ENCODE peak calls at places on chromosomes 1 and 21, in ten cellular contexts. One of them, this sample, is unnamed.

GRCh38 chr1:245779797-245780529 is 625.2 kb downstream of the KIF26B start:
- DNase-seq in left ventricle myocardium inferior: no peak
- DNase-seq in tibial artery: no peak
- DNase-seq in RWPE1: no peak
- DNase-seq in A549: no peak
- DNase-seq in tibial nerve: no peak
- DNase-seq in psoas muscle: no peak
- DNase-seq in lower lobe of right lung: no peak
- DNase-seq in brain microvascular endothelial cell: no peak
- DNase-seq in CD8-positive, alpha-beta T cell: no peak
- DNase-seq in this sample: no peak

GRCh38 chr1:39380036-39380435 is 111.4 kb upstream of the BMP8A start:
- DNase-seq in left ventricle myocardium inferior: no peak
- DNase-seq in tibial artery: no peak
- DNase-seq in RWPE1: no peak
- DNase-seq in A549: no peak
- DNase-seq in tibial nerve: no peak
- DNase-seq in psoas muscle: no peak
- DNase-seq in lower lobe of right lung: no peak
- DNase-seq in brain microvascular endothelial cell: no peak
- DNase-seq in CD8-positive, alpha-beta T cell: no peak
- DNase-seq in this sample: no peak

GRCh38 chr1:81042225-81042624 is 758.5 kb upstream of the ADGRL2 start:
- DNase-seq in left ventricle myocardium inferior: no peak
- DNase-seq in tibial artery: no peak
- DNase-seq in RWPE1: no peak
- DNase-seq in A549: no peak
- DNase-seq in tibial nerve: no peak
- DNase-seq in psoas muscle: no peak
- DNase-seq in lower lobe of right lung: no peak
- DNase-seq in brain microvascular endothelial cell: no peak
- DNase-seq in CD8-positive, alpha-beta T cell: no peak
- DNase-seq in this sample: no peak

GRCh38 chr1:19637606-19638005 is 6.5 kb upstream of the NBL1 start:
- DNase-seq in left ventricle myocardium inferior: no peak
- DNase-seq in tibial artery: no peak
- DNase-seq in RWPE1: no peak
- DNase-seq in A549: no peak
- DNase-seq in tibial nerve: no peak
- DNase-seq in psoas muscle: no peak
- DNase-seq in lower lobe of right lung: no peak
- DNase-seq in brain microvascular endothelial cell: no peak
- DNase-seq in CD8-positive, alpha-beta T cell: no peak
- DNase-seq in this sample: no peak

GRCh38 chr1:2212542-2213491 is 15.3 kb upstream of the SKI start:
- DNase-seq in left ventricle myocardium inferior: peak
- DNase-seq in tibial artery: peak
- DNase-seq in RWPE1: peak
- DNase-seq in A549: peak
- DNase-seq in tibial nerve: peak
- DNase-seq in psoas muscle: peak
- DNase-seq in lower lobe of right lung: peak
- DNase-seq in brain microvascular endothelial cell: peak
- DNase-seq in CD8-positive, alpha-beta T cell: peak
- DNase-seq in this sample: peak

GRCh38 chr1:96598416-96599168 is 123.0 kb upstream of the PTBP2 start:
- DNase-seq in left ventricle myocardium inferior: no peak
- DNase-seq in tibial artery: no peak
- DNase-seq in RWPE1: no peak
- DNase-seq in A549: no peak
- DNase-seq in tibial nerve: no peak
- DNase-seq in psoas muscle: no peak
- DNase-seq in lower lobe of right lung: no peak
- DNase-seq in brain microvascular endothelial cell: no peak
- DNase-seq in CD8-positive, alpha-beta T cell: no peak
- DNase-seq in this sample: peak

GRCh38 chr1:14140800-14141526 is 441.0 kb downstream of the PRDM2 start:
- DNase-seq in left ventricle myocardium inferior: peak
- DNase-seq in tibial artery: peak
- DNase-seq in RWPE1: no peak
- DNase-seq in A549: no peak
- DNase-seq in tibial nerve: peak
- DNase-seq in psoas muscle: peak
- DNase-seq in lower lobe of right lung: peak
- DNase-seq in brain microvascular endothelial cell: no peak
- DNase-seq in CD8-positive, alpha-beta T cell: no peak
- DNase-seq in this sample: no peak

GRCh38 chr1:84078108-84078823 is 65.8 kb upstream of the PRKACB start:
- DNase-seq in left ventricle myocardium inferior: no peak
- DNase-seq in tibial artery: peak
- DNase-seq in RWPE1: peak
- DNase-seq in A549: no peak
- DNase-seq in tibial nerve: no peak
- DNase-seq in psoas muscle: peak
- DNase-seq in lower lobe of right lung: no peak
- DNase-seq in brain microvascular endothelial cell: no peak
- DNase-seq in CD8-positive, alpha-beta T cell: no peak
- DNase-seq in this sample: no peak

GRCh38 chr21:37367758-37368535 is 1.4 kb downstream of the DYRK1A start:
- DNase-seq in left ventricle myocardium inferior: peak
- DNase-seq in tibial artery: peak
- DNase-seq in RWPE1: no peak
- DNase-seq in A549: no peak
- DNase-seq in tibial nerve: no peak
- DNase-seq in psoas muscle: peak
- DNase-seq in lower lobe of right lung: peak
- DNase-seq in brain microvascular endothelial cell: peak
- DNase-seq in CD8-positive, alpha-beta T cell: peak
- DNase-seq in this sample: peak

GRCh38 chr1:31902509-31902857 is 35.7 kb downstream of the PTP4A2 start:
- DNase-seq in left ventricle myocardium inferior: no peak
- DNase-seq in tibial artery: no peak
- DNase-seq in RWPE1: no peak
- DNase-seq in A549: no peak
- DNase-seq in tibial nerve: no peak
- DNase-seq in psoas muscle: no peak
- DNase-seq in lower lobe of right lung: no peak
- DNase-seq in brain microvascular endothelial cell: no peak
- DNase-seq in CD8-positive, alpha-beta T cell: no peak
- DNase-seq in this sample: no peak
- H3K27ac ChIP-seq in left ventricle myocardium inferior: no peak
- H3K27ac ChIP-seq in tibial artery: no peak
- H3K27ac ChIP-seq in RWPE1: no peak
- H3K27ac ChIP-seq in A549: no peak
- H3K27ac ChIP-seq in tibial nerve: no peak
- H3K27ac ChIP-seq in psoas muscle: no peak
- H3K27ac ChIP-seq in lower lobe of right lung: no peak
- H3K27ac ChIP-seq in brain microvascular endothelial cell: no peak
- H3K27ac ChIP-seq in CD8-positive, alpha-beta T cell: no peak
- H3K27ac ChIP-seq in this sample: no peak

DNA sequence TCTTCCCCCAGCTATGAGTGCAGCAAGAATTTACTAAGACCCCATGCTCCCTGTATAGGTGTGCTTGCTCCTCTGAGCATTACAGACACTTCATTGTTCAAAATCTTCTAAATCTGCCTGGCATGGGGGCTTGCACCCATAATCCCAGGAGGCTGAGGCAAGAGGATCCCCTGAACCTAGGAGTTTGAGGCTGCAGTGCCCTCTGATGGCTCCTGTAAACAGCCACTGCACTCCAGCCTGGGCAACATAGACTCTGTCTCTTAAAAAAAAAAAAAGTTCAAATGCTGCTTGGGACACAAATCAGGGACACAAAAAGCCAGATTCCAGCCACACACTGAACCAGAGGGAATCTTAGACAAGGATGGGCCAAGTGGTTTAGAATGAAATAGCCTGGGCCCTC is 3.4 kb upstream of the ACOT7 start:
- DNase-seq in left ventricle myocardium inferior: no peak
- DNase-seq in tibial artery: no peak
- DNase-seq in RWPE1: no peak
- DNase-seq in A549: no peak
- DNase-seq in tibial nerve: no peak
- DNase-seq in psoas muscle: no peak
- DNase-seq in lower lobe of right lung: no peak
- DNase-seq in brain microvascular endothelial cell: no peak
- DNase-seq in CD8-positive, alpha-beta T cell: no peak
- DNase-seq in this sample: no peak
- TF ChIP-seq CTCF in left ventricle myocardium inferior: no peak
- TF ChIP-seq CTCF in tibial artery: no peak
- TF ChIP-seq CTCF in RWPE1: peak
- TF ChIP-seq CTCF in A549: peak
- TF ChIP-seq CTCF in tibial nerve: no peak
- TF ChIP-seq CTCF in psoas muscle: no peak
- TF ChIP-seq CTCF in lower lobe of right lung: no peak
- TF ChIP-seq CTCF in brain microvascular endothelial cell: peak
- TF ChIP-seq CTCF in CD8-positive, alpha-beta T cell: no peak
- TF ChIP-seq CTCF in this sample: no peak

DNA sequence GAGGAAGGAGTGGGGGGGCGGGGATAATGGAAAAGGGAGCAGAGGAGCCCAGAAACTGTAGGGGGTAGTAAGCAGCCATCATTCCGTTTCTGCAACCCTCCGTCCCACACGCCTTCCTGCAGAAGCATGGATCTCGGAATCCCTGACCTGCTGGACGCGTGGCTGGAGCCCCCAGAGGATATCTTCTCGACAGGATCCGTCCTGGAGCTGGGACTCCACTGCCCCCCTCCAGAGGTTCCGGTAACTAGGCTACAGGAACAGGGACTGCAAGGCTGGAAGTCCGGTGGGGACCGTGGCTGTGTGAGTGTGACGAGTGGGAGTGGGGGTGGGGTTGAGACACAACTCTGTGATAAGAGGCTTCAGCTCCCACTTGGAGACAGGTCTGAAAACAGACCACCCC is 698 bp downstream of the CREB3L4 start:
- DNase-seq in left ventricle myocardium inferior: no peak
- DNase-seq in tibial artery: no peak
- DNase-seq in RWPE1: no peak
- DNase-seq in A549: no peak
- DNase-seq in tibial nerve: no peak
- DNase-seq in psoas muscle: no peak
- DNase-seq in lower lobe of right lung: no peak
- DNase-seq in brain microvascular endothelial cell: no peak
- DNase-seq in CD8-positive, alpha-beta T cell: no peak
- DNase-seq in this sample: no peak
- H3K27ac ChIP-seq in left ventricle myocardium inferior: peak
- H3K27ac ChIP-seq in tibial artery: peak
- H3K27ac ChIP-seq in RWPE1: peak
- H3K27ac ChIP-seq in A549: peak
- H3K27ac ChIP-seq in tibial nerve: peak
- H3K27ac ChIP-seq in psoas muscle: peak
- H3K27ac ChIP-seq in lower lobe of right lung: peak
- H3K27ac ChIP-seq in brain microvascular endothelial cell: no peak
- H3K27ac ChIP-seq in CD8-positive, alpha-beta T cell: no peak
- H3K27ac ChIP-seq in this sample: peak

GRCh38 chr1:24207709-24208108 is 20.6 kb upstream of the IFNLR1 start:
- DNase-seq in left ventricle myocardium inferior: no peak
- DNase-seq in tibial artery: no peak
- DNase-seq in RWPE1: no peak
- DNase-seq in A549: no peak
- DNase-seq in tibial nerve: no peak
- DNase-seq in psoas muscle: no peak
- DNase-seq in lower lobe of right lung: no peak
- DNase-seq in brain microvascular endothelial cell: no peak
- DNase-seq in CD8-positive, alpha-beta T cell: no peak
- DNase-seq in this sample: no peak

GRCh38 chr1:24210195-24210627 is 23.1 kb upstream of the IFNLR1 start:
- DNase-seq in left ventricle myocardium inferior: no peak
- DNase-seq in tibial artery: no peak
- DNase-seq in RWPE1: no peak
- DNase-seq in A549: no peak
- DNase-seq in tibial nerve: no peak
- DNase-seq in psoas muscle: no peak
- DNase-seq in lower lobe of right lung: no peak
- DNase-seq in brain microvascular endothelial cell: no peak
- DNase-seq in CD8-positive, alpha-beta T cell: no peak
- DNase-seq in this sample: no peak

GRCh38 chr1:24206516-24207394 is 19.7 kb upstream of the IFNLR1 start:
- DNase-seq in left ventricle myocardium inferior: no peak
- DNase-seq in tibial artery: no peak
- DNase-seq in RWPE1: no peak
- DNase-seq in A549: no peak
- DNase-seq in tibial nerve: no peak
- DNase-seq in psoas muscle: no peak
- DNase-seq in lower lobe of right lung: no peak
- DNase-seq in brain microvascular endothelial cell: no peak
- DNase-seq in CD8-positive, alpha-beta T cell: no peak
- DNase-seq in this sample: no peak

GRCh38 chr1:24205701-24206464 is 18.8 kb upstream of the IFNLR1 start:
- DNase-seq in left ventricle myocardium inferior: no peak
- DNase-seq in tibial artery: no peak
- DNase-seq in RWPE1: no peak
- DNase-seq in A549: no peak
- DNase-seq in tibial nerve: no peak
- DNase-seq in psoas muscle: no peak
- DNase-seq in lower lobe of right lung: no peak
- DNase-seq in brain microvascular endothelial cell: no peak
- DNase-seq in CD8-positive, alpha-beta T cell: no peak
- DNase-seq in this sample: no peak

GRCh38 chr1:24209097-24209496 is 22.0 kb upstream of the IFNLR1 start:
- DNase-seq in left ventricle myocardium inferior: no peak
- DNase-seq in tibial artery: no peak
- DNase-seq in RWPE1: no peak
- DNase-seq in A549: no peak
- DNase-seq in tibial nerve: no peak
- DNase-seq in psoas muscle: no peak
- DNase-seq in lower lobe of right lung: no peak
- DNase-seq in brain microvascular endothelial cell: no peak
- DNase-seq in CD8-positive, alpha-beta T cell: no peak
- DNase-seq in this sample: no peak
- TF ChIP-seq CTCF in left ventricle myocardium inferior: no peak
- TF ChIP-seq CTCF in tibial artery: no peak
- TF ChIP-seq CTCF in RWPE1: no peak
- TF ChIP-seq CTCF in A549: no peak
- TF ChIP-seq CTCF in tibial nerve: no peak
- TF ChIP-seq CTCF in psoas muscle: no peak
- TF ChIP-seq CTCF in lower lobe of right lung: no peak
- TF ChIP-seq CTCF in brain microvascular endothelial cell: no peak
- TF ChIP-seq CTCF in CD8-positive, alpha-beta T cell: no peak
- TF ChIP-seq CTCF in this sample: no peak

GRCh38 chr1:40839943-40840335 is 22.2 kb downstream of the CITED4 start:
- DNase-seq in left ventricle myocardium inferior: no peak
- DNase-seq in tibial artery: no peak
- DNase-seq in RWPE1: no peak
- DNase-seq in A549: no peak
- DNase-seq in tibial nerve: no peak
- DNase-seq in psoas muscle: no peak
- DNase-seq in lower lobe of right lung: no peak
- DNase-seq in brain microvascular endothelial cell: no peak
- DNase-seq in CD8-positive, alpha-beta T cell: no peak
- DNase-seq in this sample: no peak
- H3K27ac ChIP-seq in left ventricle myocardium inferior: no peak
- H3K27ac ChIP-seq in tibial artery: no peak
- H3K27ac ChIP-seq in RWPE1: no peak
- H3K27ac ChIP-seq in A549: no peak
- H3K27ac ChIP-seq in tibial nerve: no peak
- H3K27ac ChIP-seq in psoas muscle: no peak
- H3K27ac ChIP-seq in lower lobe of right lung: no peak
- H3K27ac ChIP-seq in brain microvascular endothelial cell: no peak
- H3K27ac ChIP-seq in CD8-positive, alpha-beta T cell: no peak
- H3K27ac ChIP-seq in this sample: no peak

GRCh38 chr1:103461171-103462105 is 64.1 kb upstream of the RNPC3 start:
- DNase-seq in left ventricle myocardium inferior: no peak
- DNase-seq in tibial artery: no peak
- DNase-seq in RWPE1: peak
- DNase-seq in A549: peak
- DNase-seq in tibial nerve: no peak
- DNase-seq in psoas muscle: no peak
- DNase-seq in lower lobe of right lung: no peak
- DNase-seq in brain microvascular endothelial cell: no peak
- DNase-seq in CD8-positive, alpha-beta T cell: no peak
- DNase-seq in this sample: no peak
- TF ChIP-seq CTCF in left ventricle myocardium inferior: peak
- TF ChIP-seq CTCF in tibial artery: no peak
- TF ChIP-seq CTCF in RWPE1: peak
- TF ChIP-seq CTCF in A549: peak
- TF ChIP-seq CTCF in tibial nerve: no peak
- TF ChIP-seq CTCF in psoas muscle: peak
- TF ChIP-seq CTCF in lower lobe of right lung: peak
- TF ChIP-seq CTCF in brain microvascular endothelial cell: peak
- TF ChIP-seq CTCF in CD8-positive, alpha-beta T cell: peak
- TF ChIP-seq CTCF in this sample: no peak